ENCODE peak calls at places on chromosome 14, in ten cellular contexts. One of them, this sample, is unnamed.

GRCh38 chr14:33851931-33852330 is 98.9 kb downstream of the EGLN3 start:
- DNase-seq in A549: no peak
- DNase-seq in colonic mucosa: no peak
- DNase-seq in lung: no peak
- DNase-seq in bronchial epithelial cell: no peak
- DNase-seq in kidney: no peak
- DNase-seq in CD8-positive, alpha-beta T cell: no peak
- DNase-seq in ovary: no peak
- DNase-seq in fibroblast of pulmonary artery: no peak
- DNase-seq in IMR-90: no peak
- DNase-seq in this sample: no peak

GRCh38 chr14:51784466-51784865 is 75.9 kb upstream of the GNG2 start:
- DNase-seq in bronchial epithelial cell: no peak
- DNase-seq in colonic mucosa: no peak
- DNase-seq in IMR-90: no peak
- DNase-seq in lung: no peak
- DNase-seq in ovary: no peak
- DNase-seq in kidney: no peak
- DNase-seq in fibroblast of pulmonary artery: no peak
- DNase-seq in A549: no peak
- DNase-seq in CD8-positive, alpha-beta T cell: no peak
- DNase-seq in this sample: no peak

GRCh38 chr14:54003064-54003463 is 46.4 kb upstream of the BMP4 start:
- DNase-seq in IMR-90: peak; percentile 16
- DNase-seq in bronchial epithelial cell: no peak
- DNase-seq in colonic mucosa: no peak
- DNase-seq in fibroblast of pulmonary artery: no peak
- DNase-seq in lung: no peak
- DNase-seq in ovary: no peak
- DNase-seq in CD8-positive, alpha-beta T cell: no peak
- DNase-seq in kidney: no peak
- DNase-seq in A549: no peak
- DNase-seq in this sample: no peak

GRCh38 chr14:104117341-104118005 is 20.9 kb upstream of the KIF26A start:
- DNase-seq in ovary: peak; percentile 31
- DNase-seq in colonic mucosa: peak; percentile 38
- DNase-seq in lung: no peak
- DNase-seq in A549: no peak
- DNase-seq in bronchial epithelial cell: no peak
- DNase-seq in CD8-positive, alpha-beta T cell: no peak
- DNase-seq in kidney: peak; percentile 74
- DNase-seq in IMR-90: no peak
- DNase-seq in fibroblast of pulmonary artery: no peak
- DNase-seq in this sample: no peak

GRCh38 chr14:69634871-69635270 is 23.5 kb downstream of the SUSD6 start:
- DNase-seq in ovary: no peak
- DNase-seq in A549: no peak
- DNase-seq in bronchial epithelial cell: no peak
- DNase-seq in fibroblast of pulmonary artery: no peak
- DNase-seq in colonic mucosa: no peak
- DNase-seq in CD8-positive, alpha-beta T cell: no peak
- DNase-seq in lung: no peak
- DNase-seq in kidney: no peak
- DNase-seq in IMR-90: no peak
- DNase-seq in this sample: no peak

GRCh38 chr14:79543966-79544365 is 667.3 kb downstream of the DIO2 start:
- DNase-seq in ovary: no peak
- DNase-seq in colonic mucosa: no peak
- DNase-seq in kidney: no peak
- DNase-seq in bronchial epithelial cell: peak; percentile 86
- DNase-seq in fibroblast of pulmonary artery: peak; percentile 59
- DNase-seq in CD8-positive, alpha-beta T cell: no peak
- DNase-seq in A549: peak; percentile 2
- DNase-seq in lung: no peak
- DNase-seq in IMR-90: peak; percentile 66
- DNase-seq in this sample: peak; percentile 31

GRCh38 chr14:77018785-77019184 is 9.7 kb downstream of the IRF2BPL start:
- DNase-seq in CD8-positive, alpha-beta T cell: no peak
- DNase-seq in kidney: no peak
- DNase-seq in IMR-90: no peak
- DNase-seq in A549: no peak
- DNase-seq in ovary: no peak
- DNase-seq in bronchial epithelial cell: no peak
- DNase-seq in lung: no peak
- DNase-seq in fibroblast of pulmonary artery: peak; percentile 66
- DNase-seq in colonic mucosa: no peak
- DNase-seq in this sample: no peak

GRCh38 chr14:101858791-101859537 is 97.5 kb downstream of the PPP2R5C start:
- DNase-seq in A549: no peak
- DNase-seq in colonic mucosa: no peak
- DNase-seq in lung: peak; percentile 65
- DNase-seq in fibroblast of pulmonary artery: no peak
- DNase-seq in CD8-positive, alpha-beta T cell: no peak
- DNase-seq in kidney: no peak
- DNase-seq in ovary: no peak
- DNase-seq in IMR-90: no peak
- DNase-seq in bronchial epithelial cell: peak; percentile 12
- DNase-seq in this sample: no peak

GRCh38 chr14:39988939-39989338 is 556.7 kb upstream of the FBXO33 start:
- DNase-seq in kidney: no peak
- DNase-seq in CD8-positive, alpha-beta T cell: no peak
- DNase-seq in ovary: no peak
- DNase-seq in A549: no peak
- DNase-seq in lung: no peak
- DNase-seq in colonic mucosa: no peak
- DNase-seq in bronchial epithelial cell: peak; percentile 25
- DNase-seq in IMR-90: no peak
- DNase-seq in fibroblast of pulmonary artery: peak; percentile 57
- DNase-seq in this sample: peak; percentile 59

GRCh38 chr14:94355191-94355794 is 32.2 kb upstream of the SERPINA6 start:
- DNase-seq in kidney: no peak
- DNase-seq in bronchial epithelial cell: peak; percentile 63
- DNase-seq in IMR-90: peak; percentile 65
- DNase-seq in fibroblast of pulmonary artery: peak; percentile 74
- DNase-seq in A549: no peak
- DNase-seq in ovary: peak; percentile 55
- DNase-seq in lung: peak; percentile 65
- DNase-seq in colonic mucosa: peak; percentile 40
- DNase-seq in CD8-positive, alpha-beta T cell: no peak
- DNase-seq in this sample: no peak

GRCh38 chr14:50397461-50398196 is 948 bp upstream of the CDKL1 start:
- DNase-seq in bronchial epithelial cell: peak; percentile 38
- DNase-seq in kidney: no peak
- DNase-seq in fibroblast of pulmonary artery: peak; percentile 21
- DNase-seq in lung: no peak
- DNase-seq in CD8-positive, alpha-beta T cell: no peak
- DNase-seq in A549: peak; percentile 39
- DNase-seq in ovary: no peak
- DNase-seq in colonic mucosa: peak; percentile 54
- DNase-seq in IMR-90: no peak
- DNase-seq in this sample: no peak

GRCh38 chr14:39102969-39103957 is at the start of gene SEC23A:
- DNase-seq in kidney: peak; percentile 96
- DNase-seq in colonic mucosa: peak; percentile 94
- DNase-seq in ovary: peak; percentile 91
- DNase-seq in CD8-positive, alpha-beta T cell: peak; percentile 86
- DNase-seq in IMR-90: peak; percentile 83
- DNase-seq in bronchial epithelial cell: peak; percentile 64
- DNase-seq in lung: peak; percentile 90
- DNase-seq in A549: peak; percentile 75
- DNase-seq in fibroblast of pulmonary artery: peak; percentile 88
- DNase-seq in this sample: peak; percentile 94

GRCh38 chr14:37598085-37598972 is 2.9 kb downstream of the TTC6 start:
- DNase-seq in colonic mucosa: peak; percentile 77
- DNase-seq in IMR-90: no peak
- DNase-seq in bronchial epithelial cell: peak; percentile 33
- DNase-seq in lung: peak; percentile 62
- DNase-seq in A549: no peak
- DNase-seq in fibroblast of pulmonary artery: no peak
- DNase-seq in ovary: no peak
- DNase-seq in CD8-positive, alpha-beta T cell: no peak
- DNase-seq in kidney: no peak
- DNase-seq in this sample: no peak

GRCh38 chr14:37597538-37598084 is 2.2 kb downstream of the TTC6 start:
- DNase-seq in fibroblast of pulmonary artery: no peak
- DNase-seq in ovary: no peak
- DNase-seq in A549: no peak
- DNase-seq in bronchial epithelial cell: peak; percentile 59
- DNase-seq in CD8-positive, alpha-beta T cell: no peak
- DNase-seq in colonic mucosa: peak; percentile 78
- DNase-seq in lung: no peak
- DNase-seq in kidney: no peak
- DNase-seq in IMR-90: no peak
- DNase-seq in this sample: no peak

GRCh38 chr14:37600880-37601741 is 5.7 kb downstream of the TTC6 start:
- DNase-seq in ovary: no peak
- DNase-seq in kidney: no peak
- DNase-seq in A549: no peak
- DNase-seq in lung: no peak
- DNase-seq in bronchial epithelial cell: peak; percentile 16
- DNase-seq in IMR-90: no peak
- DNase-seq in fibroblast of pulmonary artery: no peak
- DNase-seq in colonic mucosa: peak; percentile 65
- DNase-seq in CD8-positive, alpha-beta T cell: no peak
- DNase-seq in this sample: no peak

GRCh38 chr14:37599527-37600368 is 4.3 kb downstream of the TTC6 start:
- DNase-seq in IMR-90: no peak
- DNase-seq in ovary: no peak
- DNase-seq in CD8-positive, alpha-beta T cell: no peak
- DNase-seq in colonic mucosa: peak; percentile 31
- DNase-seq in bronchial epithelial cell: peak; percentile 12
- DNase-seq in A549: no peak
- DNase-seq in lung: no peak
- DNase-seq in kidney: no peak
- DNase-seq in fibroblast of pulmonary artery: no peak
- DNase-seq in this sample: no peak

GRCh38 chr14:37598973-37599526 is 3.6 kb downstream of the TTC6 start:
- DNase-seq in bronchial epithelial cell: no peak
- DNase-seq in fibroblast of pulmonary artery: no peak
- DNase-seq in ovary: no peak
- DNase-seq in colonic mucosa: no peak
- DNase-seq in CD8-positive, alpha-beta T cell: no peak
- DNase-seq in IMR-90: no peak
- DNase-seq in lung: no peak
- DNase-seq in kidney: no peak
- DNase-seq in A549: no peak
- DNase-seq in this sample: no peak
- H3K4me3 ChIP-seq in bronchial epithelial cell: peak overlapping the region; percentile 43
- H3K4me3 ChIP-seq in fibroblast of pulmonary artery: no peak overlapping the region
- H3K4me3 ChIP-seq in ovary: no peak overlapping the region
- H3K4me3 ChIP-seq in colonic mucosa: peak overlapping the region; percentile 30
- H3K4me3 ChIP-seq in CD8-positive, alpha-beta T cell: no peak overlapping the region
- H3K4me3 ChIP-seq in IMR-90: no peak overlapping the region
- H3K4me3 ChIP-seq in lung: peak overlapping the region; percentile 46
- H3K4me3 ChIP-seq in kidney: no peak overlapping the region
- H3K4me3 ChIP-seq in A549: no peak overlapping the region
- H3K4me3 ChIP-seq in this sample: no peak overlapping the region

DNA sequence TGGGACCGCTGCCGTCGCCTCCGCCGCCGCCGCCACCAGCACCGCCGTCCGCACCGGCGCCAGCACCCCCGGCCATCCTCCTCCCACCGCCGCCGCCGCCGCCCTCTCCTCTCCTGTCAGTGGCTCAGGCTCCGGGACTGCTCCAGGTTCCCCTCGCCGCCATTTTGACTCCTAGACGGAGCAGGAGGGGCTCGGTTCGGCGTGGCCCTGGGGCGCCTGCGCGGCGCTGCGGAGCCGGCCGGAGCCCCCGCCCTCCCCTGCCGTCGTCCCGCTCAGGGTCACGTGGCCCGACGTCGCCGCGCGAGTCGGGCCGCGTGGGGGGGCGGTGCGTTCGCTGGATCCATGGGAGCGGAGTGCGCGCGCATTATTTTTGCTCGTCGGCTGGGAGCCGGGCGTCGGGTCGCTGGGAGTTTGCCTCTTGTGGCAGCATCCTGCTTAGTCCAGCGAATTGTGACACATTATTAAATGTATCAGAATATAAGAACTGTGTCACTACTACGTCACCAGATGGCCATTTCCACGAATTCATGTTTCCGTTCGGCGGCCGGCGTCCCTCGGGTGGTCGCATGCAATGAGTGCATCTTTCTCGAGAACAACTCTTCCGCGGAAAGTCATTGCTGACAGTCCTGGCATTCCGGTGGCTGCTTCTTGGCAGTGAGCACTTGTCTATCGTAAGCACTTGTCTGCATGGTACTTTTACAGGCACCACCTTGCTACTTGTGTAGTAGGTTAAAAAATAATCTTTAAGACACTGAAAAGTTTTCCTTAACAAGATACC is at the start of gene BTBD7:
- DNase-seq in IMR-90: peak; percentile 92
- DNase-seq in fibroblast of pulmonary artery: peak; percentile 94
- DNase-seq in CD8-positive, alpha-beta T cell: peak; percentile 93
- DNase-seq in bronchial epithelial cell: peak; percentile 81
- DNase-seq in ovary: peak; percentile 97
- DNase-seq in lung: peak; percentile 93
- DNase-seq in A549: peak; percentile 93
- DNase-seq in colonic mucosa: peak; percentile 95
- DNase-seq in kidney: peak; percentile 98
- DNase-seq in this sample: peak; percentile 97
- TF ChIP-seq CTCF in IMR-90: peak; percentile 40
- TF ChIP-seq CTCF in fibroblast of pulmonary artery: no peak
- TF ChIP-seq CTCF in CD8-positive, alpha-beta T cell: no peak
- TF ChIP-seq CTCF in bronchial epithelial cell: peak; percentile 32
- TF ChIP-seq CTCF in ovary: no peak
- TF ChIP-seq CTCF in lung: no peak
- TF ChIP-seq CTCF in A549: no peak
- TF ChIP-seq CTCF in colonic mucosa: peak; percentile 15
- TF ChIP-seq CTCF in kidney: peak; percentile 6
- TF ChIP-seq CTCF in this sample: no peak

DNA sequence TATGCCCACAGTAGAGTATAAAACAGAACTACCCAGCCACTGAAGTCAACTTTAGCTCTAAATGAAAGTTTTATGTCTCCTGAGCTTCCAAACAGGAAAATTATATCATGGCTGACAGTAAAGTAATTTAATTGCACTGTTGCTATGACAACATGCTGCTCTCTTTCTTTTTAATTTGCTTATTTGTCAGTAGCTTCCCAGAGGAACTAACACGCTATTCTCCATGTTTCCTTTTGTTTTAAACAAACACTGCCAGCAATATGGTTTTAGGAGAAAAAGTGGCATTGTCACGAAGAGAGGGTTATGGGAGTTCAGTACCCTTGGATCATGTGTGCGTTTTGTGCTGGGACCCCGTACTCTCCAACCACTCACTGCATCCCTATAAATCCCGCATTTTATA is 1.9 kb downstream of the FOXN3 start:
- DNase-seq in kidney: no peak
- DNase-seq in ovary: no peak
- DNase-seq in IMR-90: no peak
- DNase-seq in CD8-positive, alpha-beta T cell: no peak
- DNase-seq in colonic mucosa: no peak
- DNase-seq in bronchial epithelial cell: no peak
- DNase-seq in fibroblast of pulmonary artery: no peak
- DNase-seq in lung: no peak
- DNase-seq in A549: no peak
- DNase-seq in this sample: no peak
- H3K4me3 ChIP-seq in kidney: peak overlapping the region; percentile 56
- H3K4me3 ChIP-seq in ovary: peak overlapping the region; percentile 84
- H3K4me3 ChIP-seq in IMR-90: peak overlapping the region; percentile 62
- H3K4me3 ChIP-seq in CD8-positive, alpha-beta T cell: no peak overlapping the region
- H3K4me3 ChIP-seq in colonic mucosa: peak overlapping the region; percentile 73
- H3K4me3 ChIP-seq in bronchial epithelial cell: no peak overlapping the region
- H3K4me3 ChIP-seq in fibroblast of pulmonary artery: peak overlapping the region; percentile 91
- H3K4me3 ChIP-seq in lung: no peak overlapping the region
- H3K4me3 ChIP-seq in A549: peak overlapping the region; percentile 96
- H3K4me3 ChIP-seq in this sample: peak overlapping the region; percentile 99

GRCh38 chr14:64293976-64294671 is at the start of gene ESR2:
- DNase-seq in colonic mucosa: peak; percentile 35
- DNase-seq in fibroblast of pulmonary artery: peak; percentile 50
- DNase-seq in bronchial epithelial cell: peak; percentile 14
- DNase-seq in kidney: peak; percentile 80
- DNase-seq in lung: no peak
- DNase-seq in CD8-positive, alpha-beta T cell: peak; percentile 27
- DNase-seq in A549: peak; percentile 15
- DNase-seq in ovary: peak; percentile 73
- DNase-seq in IMR-90: peak; percentile 36
- DNase-seq in this sample: peak; percentile 56
- TF ChIP-seq CTCF in colonic mucosa: no peak
- TF ChIP-seq CTCF in fibroblast of pulmonary artery: peak; percentile 36
- TF ChIP-seq CTCF in bronchial epithelial cell: peak; percentile 33
- TF ChIP-seq CTCF in kidney: no peak
- TF ChIP-seq CTCF in lung: no peak
- TF ChIP-seq CTCF in CD8-positive, alpha-beta T cell: no peak
- TF ChIP-seq CTCF in A549: no peak
- TF ChIP-seq CTCF in ovary: no peak
- TF ChIP-seq CTCF in IMR-90: peak; percentile 38
- TF ChIP-seq CTCF in this sample: peak; percentile 23

This sample was measured in GM12865.